ENCODE peak calls at places on chromosome 11, in eight cellular contexts. O is left lung, T is esophagus squamous epithelium, B is PC-9, C is gastrocnemius medialis, R is sigmoid colon, J is spleen, F is PC-3. K is an unnamed sample. For H3K4me1 and H3K36me3, the result is how much of the 10 kb centered on the place peaks cover.

GRCh38 chr11:133957926-133958325 is 1.2 kb upstream of the IGSF9B start:
- DNase-seq in F (no peak), C (no peak), T (no peak), J (no peak), B (no peak), O (peak), R (no peak), K (no peak)

GRCh38 chr11:93591247-93591898 is 48.2 kb upstream of the SMCO4 start:
- DNase-seq in R (no peak), J (no peak), B (no peak), F (peak), T (no peak), O (no peak), C (no peak), K (no peak)

GRCh38 chr11:12602421-12602820 is 71.8 kb upstream of the TEAD1 start:
- DNase-seq in R (no peak), C (no peak), O (no peak), F (peak), B (no peak), T (no peak), J (no peak), K (no peak)

GRCh38 chr11:17188675-17189074 is 19.1 kb downstream of the PIK3C2A start:
- DNase-seq in R (no peak), T (no peak), C (no peak), F (no peak), J (no peak), O (no peak), B (no peak), K (no peak)

GRCh38 chr11:12854829-12855228 is 154.3 kb upstream of the RASSF10 start:
- DNase-seq in R (no peak), F (no peak), T (no peak), O (no peak), B (no peak), C (no peak), J (no peak), K (no peak)

GRCh38 chr11:101176381-101176780 is 46.8 kb upstream of the PGR start:
- DNase-seq in T (no peak), B (no peak), J (no peak), C (no peak), O (no peak), F (peak), R (no peak), K (no peak)

GRCh38 chr11:99069831-99070444 is 49.2 kb downstream of the CNTN5 start:
- DNase-seq in R (peak), O (peak), B (no peak), C (no peak), T (no peak), J (no peak), F (peak), K (no peak)

GRCh38 chr11:35814720-35815305 is 129.0 kb upstream of the LDLRAD3 start:
- DNase-seq in T (no peak), C (no peak), B (no peak), R (no peak), F (no peak), J (no peak), O (no peak), K (no peak)

GRCh38 chr11:33689089-33689488 is 11.5 kb downstream of the C11orf91 start:
- DNase-seq in F (peak), R (no peak), C (no peak), B (peak), J (no peak), O (no peak), T (no peak), K (peak)

GRCh38 chr11:36380296-36381004 is 84.4 kb downstream of the PRR5L start:
- DNase-seq in R (no peak), O (no peak), J (no peak), T (no peak), B (no peak), F (no peak), C (no peak), K (no peak)

GRCh38 chr11:49995559-49995958 is 13.2 kb upstream of the OR4C12 start:
- DNase-seq in O (no peak), C (no peak), T (no peak), B (peak), J (no peak), R (no peak), F (peak), K (no peak)

GRCh38 chr11:70584786-70585545 is 186.6 kb downstream of the CTTN start:
- DNase-seq in B (no peak), J (peak), R (peak), F (no peak), C (no peak), T (no peak), O (peak), K (peak)
- H3K4me1 ChIP-seq in B (under half), J (under half), R (under half), F (under half), C (under half), T (under half), O (under half), K (under half)

DNA sequence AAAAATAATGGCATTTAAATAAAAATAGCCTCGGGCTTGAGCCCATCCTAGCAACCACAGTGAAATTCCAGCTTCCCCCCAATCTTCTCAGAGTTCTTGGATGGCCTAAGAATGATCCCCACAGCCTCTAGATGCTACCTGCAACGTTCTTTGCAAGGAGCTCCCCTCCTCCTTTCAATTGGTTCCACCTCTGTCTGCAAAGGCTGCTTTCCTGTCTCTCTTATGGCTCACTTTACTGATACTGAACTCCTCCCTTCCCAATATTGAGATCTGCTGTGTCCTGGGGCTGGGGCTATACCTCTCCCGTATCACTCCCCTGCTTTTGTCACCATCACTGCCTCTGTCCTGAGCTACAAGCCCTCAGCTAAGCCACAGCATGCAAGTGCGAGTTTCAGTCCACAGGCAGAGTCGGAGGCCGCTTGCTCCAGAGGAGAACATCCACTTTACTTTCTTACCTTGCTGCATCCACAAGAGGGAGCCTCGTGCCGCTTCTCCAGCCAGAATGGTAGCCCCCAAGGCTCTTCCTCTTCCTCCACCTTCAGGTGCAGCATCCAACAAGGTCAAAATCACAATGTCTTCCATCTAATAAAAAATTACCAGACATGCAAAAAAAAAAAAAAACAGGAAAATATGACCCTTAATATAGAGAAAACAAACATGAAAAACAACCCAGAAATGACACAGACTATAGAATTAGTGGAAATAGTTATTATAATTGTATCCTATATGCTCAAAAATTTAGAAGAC is 48.6 kb upstream of the TMEM45B start:
- DNase-seq in C (no peak), F (peak), B (no peak), O (no peak), R (no peak), J (no peak), T (no peak), K (no peak)
- TF ChIP-seq CTCF in C (no peak), F (peak), B (peak), O (peak), R (no peak), J (no peak), T (peak), K (peak)

GRCh38 chr11:117290809-117291396 is at the start of gene BACE1-AS:
- DNase-seq in O (no peak), C (no peak), R (no peak), B (no peak), T (no peak), J (no peak), F (no peak), K (no peak)
- H3K36me3 ChIP-seq in O (under half), C (under half), R (half or more), B (under half), T (under half), J (under half), F (under half), K (under half)

DNA sequence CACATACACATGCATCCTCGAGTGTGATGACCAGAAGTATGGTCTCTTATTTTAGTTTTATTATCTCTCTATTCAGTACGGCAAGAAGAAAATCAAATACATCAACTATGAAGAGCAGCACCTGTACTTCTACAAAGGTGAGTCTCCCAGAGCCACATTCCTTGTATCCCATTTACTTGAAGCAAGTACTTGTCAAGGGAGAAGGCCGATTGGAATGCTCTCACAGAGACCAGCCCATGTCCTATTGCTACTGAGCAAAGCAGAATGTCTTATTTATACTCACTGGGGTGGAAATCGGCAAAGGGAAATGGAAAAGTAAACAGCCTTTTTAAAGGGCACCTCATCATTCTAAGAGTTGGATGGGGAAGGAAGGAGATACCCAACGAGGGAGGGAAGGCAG is 72.6 kb upstream of the OR5AK2 start:
- DNase-seq in J (no peak), C (no peak), T (no peak), B (no peak), R (no peak), O (no peak), F (no peak), K (no peak)
- H3K4me1 ChIP-seq in J (under half), C (under half), T (under half), B (under half), R (under half), O (under half), F (under half), K (under half)

GRCh38 chr11:5605849-5606248 is 9.4 kb downstream of the TRIM6 start:
- DNase-seq in B (peak), F (peak), R (no peak), C (no peak), T (no peak), O (no peak), J (no peak), K (peak)
- TF ChIP-seq CTCF in B (no peak), F (no peak), R (no peak), C (no peak), T (no peak), O (no peak), J (no peak), K (peak)

DNA sequence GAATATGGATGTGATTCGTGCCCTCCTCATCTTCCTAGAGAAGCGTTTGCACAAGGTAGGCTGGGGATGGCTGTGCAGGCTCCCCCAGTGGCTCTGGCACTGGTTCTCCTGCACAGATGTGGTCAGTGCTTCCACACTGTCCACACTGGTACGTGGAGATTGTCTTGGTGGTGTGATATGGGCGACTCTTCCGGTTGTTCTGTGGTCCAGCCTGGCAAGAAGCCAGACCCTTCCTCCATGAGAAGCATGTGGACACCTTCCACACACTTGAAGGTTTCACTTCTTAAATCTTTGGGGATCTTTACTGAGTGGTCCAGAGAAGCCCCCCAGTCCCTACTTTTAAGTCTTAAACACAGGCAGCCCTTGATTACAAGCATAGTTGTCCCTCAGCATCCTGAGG is 3.8 kb downstream of the RIC8A start:
- DNase-seq in C (no peak), F (no peak), T (no peak), B (no peak), J (no peak), R (peak), O (no peak), K (no peak)
- H3K36me3 ChIP-seq in C (under half), F (under half), T (half or more), B (under half), J (half or more), R (half or more), O (under half), K (half or more)

K was measured in RWPE2.